ENCODE peak calls at places on chromosomes 5 and 9, in six cellular contexts. W is SJSA1, D is T-helper 17 cell, V is foreskin fibroblast, B is lower leg skin, U is GM13977. R is an unnamed sample.

GRCh38 chr9:107175826-107176500 is 107.1 kb upstream of the RAD23B start:
- DNase-seq in B (no peak), D (no peak), W (no peak), V (no peak), U (no peak), R (no peak)

GRCh38 chr5:95591490-95591901 is 28.4 kb upstream of the GPR150 start:
- DNase-seq in D (no peak), V (peak), U (peak), B (no peak), W (peak), R (no peak)

GRCh38 chr5:139651502-139651862 is 3.3 kb downstream of the CXXC5 start:
- DNase-seq in B (no peak), V (no peak), W (no peak), U (no peak), D (no peak), R (no peak)

GRCh38 chr5:93192107-93192506 is 388.9 kb downstream of the NR2F1-AS1 start:
- DNase-seq in V (peak), U (no peak), D (no peak), B (no peak), W (peak), R (no peak)

GRCh38 chr9:125747053-125747764 is at the start of gene PBX3:
- DNase-seq in W (peak), V (peak), D (peak), B (no peak), U (peak), R (peak)

GRCh38 chr5:101904736-101905135 is 391.3 kb downstream of the SLCO4C1 start:
- DNase-seq in B (no peak), D (no peak), U (no peak), W (no peak), V (no peak), R (no peak)

GRCh38 chr5:114038756-114039155 is 323.1 kb upstream of the KCNN2 start:
- DNase-seq in U (no peak), D (no peak), V (no peak), B (no peak), W (no peak), R (no peak)

GRCh38 chr5:36878421-36879088 is 2.0 kb downstream of the NIPBL start:
- DNase-seq in V (peak), D (no peak), U (no peak), B (peak), W (peak), R (peak)

GRCh38 chr9:134647359-134648115 is 5.9 kb downstream of the COL5A1 start:
- DNase-seq in D (no peak), B (no peak), V (no peak), W (no peak), U (no peak), R (no peak)

GRCh38 chr5:98109561-98110006 is 663.9 kb upstream of the RGMB start:
- DNase-seq in B (no peak), U (no peak), V (peak), W (peak), D (no peak), R (no peak)

GRCh38 chr9:114151426-114151956 is 3.8 kb upstream of the COL27A1 start:
- DNase-seq in B (no peak), W (no peak), U (no peak), V (no peak), D (no peak), R (no peak)

GRCh38 chr9:105833271-105833975 is 139.1 kb downstream of the TMEM38B start:
- DNase-seq in B (no peak), V (no peak), D (no peak), U (no peak), W (peak), R (no peak)

GRCh38 chr9:136496801-136497620 is 14.2 kb upstream of the SEC16A start:
- DNase-seq in U (no peak), V (no peak), D (no peak), B (no peak), W (no peak), R (no peak)

GRCh38 chr5:94849821-94850736 is 231.6 kb downstream of the SLF1 start:
- DNase-seq in U (peak), W (peak), V (peak), D (no peak), B (no peak), R (peak)

GRCh38 chr5:170057311-170057710 is 48.4 kb upstream of the FOXI1 start:
- DNase-seq in W (no peak), D (no peak), U (no peak), V (no peak), B (no peak), R (no peak)

GRCh38 chr9:18798106-18798505 is 234.9 kb downstream of the SAXO1 start:
- DNase-seq in B (no peak), U (no peak), W (no peak), D (no peak), V (peak), R (no peak)

R was measured in left kidney.